ENCODE peak calls at places on chromosomes 16 and 17, in five cellular contexts. T is AG04449, W is neural crest cell, X is KG1, F is GM12865. M is an unnamed sample.

GRCh38 chr17:55421179-55421934 is at the start of gene MMD:
- DNase-seq in X (no peak), W (no peak), F (no peak), T (no peak), M (peak)

GRCh38 chr17:48487221-48487620 is 43.6 kb downstream of the HOXB1 start:
- DNase-seq in W (no peak), F (no peak), T (no peak), X (no peak), M (no peak)

GRCh38 chr17:36857698-36858097 is 79.6 kb upstream of the LHX1 start:
- DNase-seq in W (no peak), X (no peak), F (no peak), T (no peak), M (no peak)

GRCh38 chr16:80996688-80997138 is 10.0 kb downstream of the CMC2 start:
- DNase-seq in F (no peak), W (no peak), X (no peak), T (no peak), M (no peak)

GRCh38 chr17:6070895-6071511 is 824 bp downstream of the WSCD1 start:
- DNase-seq in F (no peak), X (no peak), W (peak), T (no peak), M (no peak)

GRCh38 chr17:58413684-58414083 is 3.6 kb downstream of the RNF43 start:
- DNase-seq in F (no peak), T (no peak), X (no peak), W (no peak), M (no peak)

GRCh38 chr16:30715777-30716445 is 16.9 kb downstream of the SRCAP start:
- DNase-seq in F (peak), T (no peak), W (no peak), X (no peak), M (peak)

GRCh38 chr16:69834817-69835477 is 72.8 kb downstream of the WWP2 start:
- DNase-seq in T (no peak), W (no peak), X (no peak), F (no peak), M (no peak)

GRCh38 chr17:77555741-77556291 is 402.7 kb upstream of the TNRC6C start:
- DNase-seq in T (no peak), X (no peak), F (no peak), W (no peak), M (no peak)

GRCh38 chr16:24989417-24989978 is 25.7 kb downstream of the ARHGAP17 start:
- DNase-seq in W (no peak), T (no peak), X (no peak), F (no peak), M (no peak)

GRCh38 chr17:574061-574460 is 140.6 kb downstream of the VPS53 start:
- DNase-seq in F (no peak), T (no peak), W (no peak), X (no peak), M (no peak)

GRCh38 chr16:84048306-84048705 is 5.7 kb upstream of the SLC38A8 start:
- DNase-seq in X (no peak), W (no peak), F (no peak), T (no peak), M (peak)

GRCh38 chr16:72285324-72285723 is 113.4 kb upstream of the PMFBP1 start:
- DNase-seq in F (no peak), X (no peak), W (no peak), T (no peak), M (no peak)

GRCh38 chr16:58684001-58684353 is 593 bp downstream of the SLC38A7 start:
- DNase-seq in T (no peak), W (no peak), X (no peak), F (no peak), M (peak)

GRCh38 chr17:77875051-77875780 is 83.3 kb upstream of the TNRC6C start:
- DNase-seq in F (no peak), T (peak), W (no peak), X (no peak), M (peak)

GRCh38 chr16:4718466-4718865 is 15.6 kb downstream of the ANKS3 start:
- DNase-seq in X (no peak), F (no peak), W (no peak), T (no peak), M (no peak)

GRCh38 chr17:7549401-7550055 is 670 bp downstream of the TNFSF12 start:
- DNase-seq in X (no peak), T (no peak), W (no peak), F (no peak), M (no peak)

GRCh38 chr16:71645450-71645849 is 19.5 kb downstream of the MARVELD3 start:
- DNase-seq in T (no peak), F (peak), X (no peak), W (no peak), M (peak)

GRCh38 chr17:68101992-68102758 is 66.6 kb downstream of the KPNA2 start:
- DNase-seq in T (no peak), W (no peak), F (peak), X (no peak), M (peak)

GRCh38 chr17:82923366-82924113 is 83.7 kb upstream of the ZNF750 start:
- DNase-seq in F (no peak), T (no peak), X (no peak), W (no peak), M (no peak)

GRCh38 chr17:76151896-76152454 is 10.9 kb upstream of the FOXJ1 start:
- DNase-seq in W (no peak), F (no peak), X (no peak), T (no peak), M (no peak)

GRCh38 chr17:34177642-34178041 is 77.4 kb upstream of the CCL2 start:
- DNase-seq in F (no peak), W (no peak), X (no peak), T (no peak), M (peak)

GRCh38 chr17:29570521-29570920 is 2.0 kb downstream of the TP53I13 start:
- DNase-seq in W (no peak), X (no peak), T (no peak), F (no peak), M (no peak)

GRCh38 chr17:37117743-37118142 is 169.0 kb downstream of the AATF start:
- DNase-seq in T (no peak), F (no peak), W (no peak), X (no peak), M (no peak)

GRCh38 chr17:55990332-55991006 is 162.8 kb upstream of the ANKFN1 start:
- DNase-seq in F (no peak), W (no peak), X (no peak), T (no peak), M (no peak)

GRCh38 chr16:67668495-67669157 is 2.0 kb downstream of the C16orf86 start:
- DNase-seq in T (no peak), W (no peak), F (no peak), X (no peak), M (no peak)

GRCh38 chr17:63543822-63544420 is 6.4 kb upstream of the DCAF7 start:
- DNase-seq in T (no peak), X (no peak), W (no peak), F (no peak), M (no peak)

M was measured in ELR.